ENCODE peak calls at places on chromosomes 5 and 9, in four cellular contexts. One of them, this sample, is unnamed.

GRCh38 chr5:776862-777711 is 7.4 kb downstream of the ZDHHC11B start:
- DNase-seq in bronchial epithelial cell: no peak
- DNase-seq in thyroid gland: no peak
- DNase-seq in effector memory CD4-positive, alpha-beta T cell: no peak
- DNase-seq in this sample: no peak

GRCh38 chr9:78122631-78123030 is 91.0 kb upstream of the GNAQ start:
- DNase-seq in bronchial epithelial cell: peak; percentile 85
- DNase-seq in thyroid gland: no peak
- DNase-seq in effector memory CD4-positive, alpha-beta T cell: no peak
- DNase-seq in this sample: no peak

GRCh38 chr5:86526811-86527348 is 90.9 kb upstream of the COX7C start:
- DNase-seq in bronchial epithelial cell: no peak
- DNase-seq in thyroid gland: no peak
- DNase-seq in effector memory CD4-positive, alpha-beta T cell: no peak
- DNase-seq in this sample: no peak

GRCh38 chr5:91910247-91910646 is 527.1 kb upstream of the ARRDC3 start:
- DNase-seq in bronchial epithelial cell: no peak
- DNase-seq in thyroid gland: no peak
- DNase-seq in effector memory CD4-positive, alpha-beta T cell: no peak
- DNase-seq in this sample: no peak

GRCh38 chr5:179142434-179143198 is 82.4 kb downstream of the ZNF354C start:
- DNase-seq in bronchial epithelial cell: peak; percentile 12
- DNase-seq in thyroid gland: no peak
- DNase-seq in effector memory CD4-positive, alpha-beta T cell: no peak
- DNase-seq in this sample: no peak

GRCh38 chr5:14471557-14471956 is 110.0 kb upstream of the OTULINL start:
- DNase-seq in bronchial epithelial cell: no peak
- DNase-seq in thyroid gland: no peak
- DNase-seq in effector memory CD4-positive, alpha-beta T cell: no peak
- DNase-seq in this sample: no peak

GRCh38 chr5:142110046-142110531 is 1.5 kb downstream of the NDFIP1 start:
- DNase-seq in bronchial epithelial cell: no peak
- DNase-seq in thyroid gland: peak; percentile 63
- DNase-seq in effector memory CD4-positive, alpha-beta T cell: no peak
- DNase-seq in this sample: no peak

GRCh38 chr5:58261605-58262004 is 198.3 kb downstream of the PLK2 start:
- DNase-seq in bronchial epithelial cell: peak; percentile 38
- DNase-seq in thyroid gland: no peak
- DNase-seq in effector memory CD4-positive, alpha-beta T cell: no peak
- DNase-seq in this sample: no peak

GRCh38 chr9:36317766-36318165 is 59.5 kb upstream of the GNE start:
- DNase-seq in bronchial epithelial cell: peak; percentile 97
- DNase-seq in thyroid gland: peak; percentile 10
- DNase-seq in effector memory CD4-positive, alpha-beta T cell: no peak
- DNase-seq in this sample: no peak

GRCh38 chr9:134619456-134619982 is 22.1 kb upstream of the COL5A1 start:
- DNase-seq in bronchial epithelial cell: no peak
- DNase-seq in thyroid gland: no peak
- DNase-seq in effector memory CD4-positive, alpha-beta T cell: no peak
- DNase-seq in this sample: no peak

GRCh38 chr5:42423285-42424152 is at the start of gene GHR:
- DNase-seq in bronchial epithelial cell: peak; percentile 87
- DNase-seq in thyroid gland: peak; percentile 88
- DNase-seq in effector memory CD4-positive, alpha-beta T cell: no peak
- DNase-seq in this sample: peak; percentile 91

GRCh38 chr5:7894860-7895259 is 25.9 kb downstream of the MTRR start:
- DNase-seq in bronchial epithelial cell: no peak
- DNase-seq in thyroid gland: no peak
- DNase-seq in effector memory CD4-positive, alpha-beta T cell: no peak
- DNase-seq in this sample: no peak

GRCh38 chr9:745761-746414 is 95.6 kb upstream of the DMRT1 start:
- DNase-seq in bronchial epithelial cell: no peak
- DNase-seq in thyroid gland: no peak
- DNase-seq in effector memory CD4-positive, alpha-beta T cell: no peak
- DNase-seq in this sample: no peak

GRCh38 chr5:115379622-115380344 is 83.3 kb upstream of the CCDC112 start:
- DNase-seq in bronchial epithelial cell: peak; percentile 84
- DNase-seq in thyroid gland: no peak
- DNase-seq in effector memory CD4-positive, alpha-beta T cell: no peak
- DNase-seq in this sample: no peak

GRCh38 chr9:129576546-129577543 is 44.1 kb downstream of the C9orf50 start:
- DNase-seq in bronchial epithelial cell: no peak
- DNase-seq in thyroid gland: no peak
- DNase-seq in effector memory CD4-positive, alpha-beta T cell: no peak
- DNase-seq in this sample: no peak

GRCh38 chr5:126918624-126918957 is 111.8 kb downstream of the MARCHF3 start:
- DNase-seq in bronchial epithelial cell: peak; percentile 80
- DNase-seq in thyroid gland: no peak
- DNase-seq in effector memory CD4-positive, alpha-beta T cell: no peak
- DNase-seq in this sample: no peak

GRCh38 chr9:106918825-106919509 is 56.0 kb downstream of the ZNF462 start:
- DNase-seq in bronchial epithelial cell: no peak
- DNase-seq in thyroid gland: no peak
- DNase-seq in effector memory CD4-positive, alpha-beta T cell: no peak
- DNase-seq in this sample: no peak

GRCh38 chr9:106920091-106920490 is 57.1 kb downstream of the ZNF462 start:
- DNase-seq in bronchial epithelial cell: no peak
- DNase-seq in thyroid gland: no peak
- DNase-seq in effector memory CD4-positive, alpha-beta T cell: no peak
- DNase-seq in this sample: no peak

GRCh38 chr9:106921989-106922388 is 59.0 kb downstream of the ZNF462 start:
- DNase-seq in bronchial epithelial cell: peak; percentile 29
- DNase-seq in thyroid gland: no peak
- DNase-seq in effector memory CD4-positive, alpha-beta T cell: no peak
- DNase-seq in this sample: no peak

GRCh38 chr9:106920701-106921283 is 57.8 kb downstream of the ZNF462 start:
- DNase-seq in bronchial epithelial cell: peak; percentile 47
- DNase-seq in thyroid gland: no peak
- DNase-seq in effector memory CD4-positive, alpha-beta T cell: no peak
- DNase-seq in this sample: no peak

GRCh38 chr9:106921341-106921899 is 58.5 kb downstream of the ZNF462 start:
- DNase-seq in bronchial epithelial cell: peak; percentile 24
- DNase-seq in thyroid gland: peak; percentile 79
- DNase-seq in effector memory CD4-positive, alpha-beta T cell: no peak
- DNase-seq in this sample: no peak
- H3K4me3 ChIP-seq in bronchial epithelial cell: no peak overlapping the region
- H3K4me3 ChIP-seq in thyroid gland: no peak overlapping the region
- H3K4me3 ChIP-seq in effector memory CD4-positive, alpha-beta T cell: no peak overlapping the region
- H3K4me3 ChIP-seq in this sample: no peak overlapping the region

GRCh38 chr9:120654278-120654677 is 60.0 kb downstream of the MEGF9 start:
- DNase-seq in bronchial epithelial cell: peak; percentile 68
- DNase-seq in thyroid gland: no peak
- DNase-seq in effector memory CD4-positive, alpha-beta T cell: no peak
- DNase-seq in this sample: no peak

GRCh38 chr9:120659209-120659608 is 55.1 kb downstream of the MEGF9 start:
- DNase-seq in bronchial epithelial cell: no peak
- DNase-seq in thyroid gland: no peak
- DNase-seq in effector memory CD4-positive, alpha-beta T cell: no peak
- DNase-seq in this sample: no peak

GRCh38 chr9:120653762-120654161 is 60.5 kb downstream of the MEGF9 start:
- DNase-seq in bronchial epithelial cell: no peak
- DNase-seq in thyroid gland: no peak
- DNase-seq in effector memory CD4-positive, alpha-beta T cell: no peak
- DNase-seq in this sample: no peak

GRCh38 chr9:120652902-120653301 is 61.4 kb downstream of the MEGF9 start:
- DNase-seq in bronchial epithelial cell: no peak
- DNase-seq in thyroid gland: no peak
- DNase-seq in effector memory CD4-positive, alpha-beta T cell: no peak
- DNase-seq in this sample: no peak

GRCh38 chr9:120655005-120655622 is 59.2 kb downstream of the MEGF9 start:
- DNase-seq in bronchial epithelial cell: peak; percentile 85
- DNase-seq in thyroid gland: no peak
- DNase-seq in effector memory CD4-positive, alpha-beta T cell: no peak
- DNase-seq in this sample: no peak
- H3K4me3 ChIP-seq in bronchial epithelial cell: no peak overlapping the region
- H3K4me3 ChIP-seq in thyroid gland: no peak overlapping the region
- H3K4me3 ChIP-seq in effector memory CD4-positive, alpha-beta T cell: no peak overlapping the region
- H3K4me3 ChIP-seq in this sample: no peak overlapping the region

GRCh38 chr9:122228906-122229837 is at the start of gene LHX6:
- DNase-seq in bronchial epithelial cell: peak; percentile 29
- DNase-seq in thyroid gland: no peak
- DNase-seq in effector memory CD4-positive, alpha-beta T cell: no peak
- DNase-seq in this sample: no peak

GRCh38 chr9:122226758-122227575 is 1.8 kb downstream of the LHX6 start:
- DNase-seq in bronchial epithelial cell: no peak
- DNase-seq in thyroid gland: no peak
- DNase-seq in effector memory CD4-positive, alpha-beta T cell: no peak
- DNase-seq in this sample: no peak

GRCh38 chr9:122227576-122227903 is 1.2 kb downstream of the LHX6 start:
- DNase-seq in bronchial epithelial cell: no peak
- DNase-seq in thyroid gland: no peak
- DNase-seq in effector memory CD4-positive, alpha-beta T cell: no peak
- DNase-seq in this sample: no peak

GRCh38 chr9:122226142-122226757 is 2.5 kb downstream of the LHX6 start:
- DNase-seq in bronchial epithelial cell: no peak
- DNase-seq in thyroid gland: no peak
- DNase-seq in effector memory CD4-positive, alpha-beta T cell: no peak
- DNase-seq in this sample: no peak

GRCh38 chr9:122228191-122228905 is 409 bp downstream of the LHX6 start:
- DNase-seq in bronchial epithelial cell: no peak
- DNase-seq in thyroid gland: no peak
- DNase-seq in effector memory CD4-positive, alpha-beta T cell: no peak
- DNase-seq in this sample: no peak
- H3K4me3 ChIP-seq in bronchial epithelial cell: peak overlapping the region; percentile 6
- H3K4me3 ChIP-seq in thyroid gland: peak overlapping the region; percentile 36
- H3K4me3 ChIP-seq in effector memory CD4-positive, alpha-beta T cell: no peak overlapping the region
- H3K4me3 ChIP-seq in this sample: peak overlapping the region; percentile 18

GRCh38 chr9:34996181-34996904 is 6.8 kb downstream of the DNAJB5 start:
- DNase-seq in bronchial epithelial cell: no peak
- DNase-seq in thyroid gland: no peak
- DNase-seq in effector memory CD4-positive, alpha-beta T cell: no peak
- DNase-seq in this sample: no peak

GRCh38 chr9:34995288-34996060 is 5.9 kb downstream of the DNAJB5 start:
- DNase-seq in bronchial epithelial cell: peak; percentile 87
- DNase-seq in thyroid gland: no peak
- DNase-seq in effector memory CD4-positive, alpha-beta T cell: no peak
- DNase-seq in this sample: no peak

GRCh38 chr9:34993502-34994428 is 4.2 kb downstream of the DNAJB5 start:
- DNase-seq in bronchial epithelial cell: peak; percentile 19
- DNase-seq in thyroid gland: peak; percentile 25
- DNase-seq in effector memory CD4-positive, alpha-beta T cell: no peak
- DNase-seq in this sample: no peak

GRCh38 chr9:34992376-34992951 is 2.9 kb downstream of the DNAJB5 start:
- DNase-seq in bronchial epithelial cell: peak; percentile 88
- DNase-seq in thyroid gland: no peak
- DNase-seq in effector memory CD4-positive, alpha-beta T cell: no peak
- DNase-seq in this sample: no peak

GRCh38 chr9:34994429-34995287 is 5.1 kb downstream of the DNAJB5 start:
- DNase-seq in bronchial epithelial cell: peak; percentile 66
- DNase-seq in thyroid gland: peak; percentile 35
- DNase-seq in effector memory CD4-positive, alpha-beta T cell: no peak
- DNase-seq in this sample: peak; percentile 34
- H3K4me3 ChIP-seq in bronchial epithelial cell: no peak overlapping the region
- H3K4me3 ChIP-seq in thyroid gland: no peak overlapping the region
- H3K4me3 ChIP-seq in effector memory CD4-positive, alpha-beta T cell: no peak overlapping the region
- H3K4me3 ChIP-seq in this sample: no peak overlapping the region

DNA sequence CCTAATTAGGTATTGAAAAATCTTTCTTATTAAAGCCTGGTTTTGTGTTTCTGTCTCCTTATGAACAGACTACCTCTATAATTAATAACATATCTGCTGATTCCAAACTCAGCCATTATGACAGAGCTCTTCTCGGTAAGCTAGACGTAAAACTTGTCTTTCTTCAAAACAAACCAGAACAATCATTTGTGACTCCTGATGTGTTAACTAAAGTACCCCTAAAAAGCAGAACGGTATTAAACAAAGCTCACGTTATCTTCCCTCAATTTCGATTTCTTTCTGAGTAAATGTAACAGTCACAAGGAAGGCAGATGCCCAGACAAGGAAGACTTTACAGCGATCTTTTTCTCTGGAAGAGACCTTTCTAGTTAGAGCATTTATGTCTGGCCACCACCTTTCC is 1.8 kb downstream of the SEMA5A start:
- DNase-seq in bronchial epithelial cell: no peak
- DNase-seq in thyroid gland: no peak
- DNase-seq in effector memory CD4-positive, alpha-beta T cell: no peak
- DNase-seq in this sample: no peak
- H3K4me3 ChIP-seq in bronchial epithelial cell: peak overlapping the region; percentile 73
- H3K4me3 ChIP-seq in thyroid gland: peak overlapping the region; percentile 62
- H3K4me3 ChIP-seq in effector memory CD4-positive, alpha-beta T cell: no peak overlapping the region
- H3K4me3 ChIP-seq in this sample: peak overlapping the region; percentile 74

DNA sequence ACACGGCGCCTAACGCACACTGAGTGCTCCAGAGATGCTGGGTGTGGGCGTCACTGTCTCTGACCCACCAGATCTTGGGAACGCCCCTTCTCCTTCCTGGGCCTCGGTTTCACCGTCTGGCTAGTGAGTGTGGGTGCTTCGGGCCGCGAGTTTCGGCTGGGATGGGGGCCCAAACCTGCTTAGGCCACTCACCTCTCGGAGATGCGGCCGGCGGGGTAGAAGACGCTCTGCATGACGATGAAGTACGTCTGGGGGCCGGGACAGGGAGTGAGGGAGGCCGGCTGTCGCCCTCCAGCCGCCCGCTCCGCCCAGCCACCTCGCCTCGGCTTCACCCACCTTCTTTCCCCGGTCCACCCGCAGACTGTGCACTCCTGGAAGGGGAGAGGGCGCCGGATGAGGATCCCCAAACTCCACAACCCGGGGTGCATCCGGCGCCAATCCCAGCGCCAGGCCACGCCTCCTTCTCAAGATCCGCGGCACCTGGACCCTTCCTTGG is 3.6 kb downstream of the PIP5KL1 start:
- DNase-seq in bronchial epithelial cell: no peak
- DNase-seq in thyroid gland: no peak
- DNase-seq in effector memory CD4-positive, alpha-beta T cell: no peak
- DNase-seq in this sample: no peak
- H3K4me3 ChIP-seq in bronchial epithelial cell: peak overlapping the region; percentile 70
- H3K4me3 ChIP-seq in thyroid gland: no peak overlapping the region
- H3K4me3 ChIP-seq in effector memory CD4-positive, alpha-beta T cell: peak overlapping the region; percentile 56
- H3K4me3 ChIP-seq in this sample: peak overlapping the region; percentile 22

GRCh38 chr5:74947961-74948613 is 81.9 kb upstream of the FAM169A start:
- DNase-seq in bronchial epithelial cell: no peak
- DNase-seq in thyroid gland: no peak
- DNase-seq in effector memory CD4-positive, alpha-beta T cell: no peak
- DNase-seq in this sample: no peak

GRCh38 chr5:74950836-74951515 is 84.8 kb upstream of the FAM169A start:
- DNase-seq in bronchial epithelial cell: no peak
- DNase-seq in thyroid gland: no peak
- DNase-seq in effector memory CD4-positive, alpha-beta T cell: no peak
- DNase-seq in this sample: no peak

GRCh38 chr5:74952406-74952805 is 86.2 kb upstream of the FAM169A start:
- DNase-seq in bronchial epithelial cell: no peak
- DNase-seq in thyroid gland: no peak
- DNase-seq in effector memory CD4-positive, alpha-beta T cell: no peak
- DNase-seq in this sample: no peak

GRCh38 chr5:74951855-74952254 is 85.7 kb upstream of the FAM169A start:
- DNase-seq in bronchial epithelial cell: no peak
- DNase-seq in thyroid gland: no peak
- DNase-seq in effector memory CD4-positive, alpha-beta T cell: no peak
- DNase-seq in this sample: no peak

DNA sequence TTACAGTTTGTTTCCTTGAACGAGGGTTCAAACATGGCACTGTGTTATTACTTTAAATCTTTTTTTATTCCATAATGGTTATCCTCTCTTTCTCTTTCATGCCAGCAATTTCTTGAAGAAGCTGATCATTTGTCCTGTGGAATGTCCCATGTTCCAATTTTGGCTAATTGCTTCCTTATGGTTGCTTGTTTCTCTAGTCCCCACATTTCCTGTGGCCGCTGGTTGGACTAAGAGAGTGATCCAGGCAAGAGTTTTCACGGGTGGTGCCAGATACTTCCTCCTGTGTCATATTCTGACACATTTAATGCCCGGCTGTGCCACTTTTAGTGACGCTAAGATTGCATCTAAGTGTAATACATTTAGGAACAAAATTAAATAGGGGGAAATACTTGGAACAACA is 83.8 kb upstream of the FAM169A start:
- DNase-seq in bronchial epithelial cell: no peak
- DNase-seq in thyroid gland: no peak
- DNase-seq in effector memory CD4-positive, alpha-beta T cell: no peak
- DNase-seq in this sample: no peak
- H3K4me3 ChIP-seq in bronchial epithelial cell: no peak overlapping the region
- H3K4me3 ChIP-seq in thyroid gland: no peak overlapping the region
- H3K4me3 ChIP-seq in effector memory CD4-positive, alpha-beta T cell: no peak overlapping the region
- H3K4me3 ChIP-seq in this sample: no peak overlapping the region

This sample was measured in prostate gland.